ENCODE peak calls at places on chromosomes 12 and 14, in ten cellular contexts. Z is transverse colon, O is upper lobe of left lung, S is tibial nerve, A is ovary, B is H1, R is heart left ventricle, E is HCT116, W is esophagus squamous epithelium, N is A549. T is an unnamed sample. For H3K4me1, the result is how much of the 10 kb centered on the place peaks cover.

GRCh38 chr12:53427905-53428594 is 4.4 kb downstream of the AMHR2 start:
- DNase-seq in E (peak), Z (no peak), O (no peak), N (peak), R (no peak), S (no peak), B (no peak), A (no peak), W (no peak), T (no peak)

GRCh38 chr12:26287666-26288408 is 92.5 kb downstream of the SSPN start:
- DNase-seq in Z (no peak), B (no peak), S (no peak), A (no peak), E (no peak), W (no peak), N (no peak), R (peak), O (peak), T (no peak)

GRCh38 chr14:48936881-48937280 is 649.3 kb downstream of the RPS29 start:
- DNase-seq in W (no peak), O (no peak), A (no peak), B (no peak), S (no peak), E (no peak), Z (no peak), N (no peak), R (no peak), T (no peak)

GRCh38 chr14:77721437-77721836 is 13.5 kb downstream of the SLIRP start:
- DNase-seq in O (no peak), N (no peak), Z (no peak), E (no peak), B (no peak), W (no peak), A (no peak), R (no peak), S (no peak), T (no peak)

GRCh38 chr12:105814283-105814682 is 324.5 kb downstream of the NUAK1 start:
- DNase-seq in B (no peak), E (no peak), O (no peak), S (no peak), W (no peak), A (no peak), R (no peak), N (no peak), Z (no peak), T (no peak)

GRCh38 chr12:47837190-47838171 is 17.8 kb upstream of the HDAC7 start:
- DNase-seq in W (no peak), E (peak), B (peak), R (peak), O (no peak), S (peak), Z (peak), A (peak), N (peak), T (peak)

GRCh38 chr12:26783791-26784379 is 49.1 kb downstream of the ITPR2 start:
- DNase-seq in N (no peak), O (no peak), E (no peak), S (no peak), Z (no peak), B (no peak), W (no peak), A (no peak), R (no peak), T (no peak)

GRCh38 chr12:86663173-86663572 is 407.0 kb upstream of the MGAT4C start:
- DNase-seq in N (no peak), B (no peak), E (no peak), O (no peak), S (no peak), Z (no peak), A (no peak), W (no peak), R (no peak), T (no peak)

GRCh38 chr12:90037740-90038139 is 329.1 kb upstream of the ATP2B1 start:
- DNase-seq in B (no peak), E (no peak), W (no peak), A (no peak), R (no peak), Z (no peak), O (no peak), N (no peak), S (no peak), T (no peak)

GRCh38 chr12:92478692-92479091 is 224.1 kb upstream of the PLEKHG7 start:
- DNase-seq in B (no peak), R (no peak), O (no peak), S (no peak), A (no peak), Z (no peak), N (no peak), W (no peak), E (no peak), T (no peak)

GRCh38 chr12:52019123-52019770 is 12.5 kb downstream of the TAMALIN start:
- DNase-seq in S (no peak), W (no peak), O (no peak), N (no peak), Z (no peak), E (no peak), R (no peak), B (no peak), A (no peak), T (no peak)

GRCh38 chr14:87810711-87811110 is 182.3 kb downstream of the GALC start:
- DNase-seq in N (peak), S (no peak), Z (no peak), O (no peak), E (no peak), B (no peak), A (no peak), W (no peak), R (no peak), T (no peak)

GRCh38 chr12:118536306-118536900 is 160.0 kb downstream of the SUDS3 start:
- DNase-seq in B (no peak), S (no peak), N (no peak), E (no peak), R (no peak), O (no peak), Z (no peak), A (no peak), W (no peak), T (no peak)

GRCh38 chr12:116979109-116979508 is 68.4 kb downstream of the FBXW8 start:
- DNase-seq in E (no peak), N (no peak), W (no peak), A (no peak), Z (no peak), B (no peak), S (no peak), O (no peak), R (no peak), T (no peak)

GRCh38 chr12:79547735-79548347 is 142.9 kb downstream of the PAWR start:
- DNase-seq in E (peak), R (no peak), N (peak), O (no peak), A (peak), B (no peak), Z (peak), W (no peak), S (no peak), T (no peak)

GRCh38 chr14:69713127-69713800 is 53.7 kb upstream of the SRSF5 start:
- DNase-seq in Z (peak), R (no peak), E (no peak), N (no peak), S (no peak), A (no peak), W (no peak), B (peak), O (no peak), T (no peak)

GRCh38 chr12:98465950-98466349 is 49.4 kb upstream of the TMPO start:
- DNase-seq in B (no peak), O (no peak), N (no peak), A (no peak), Z (no peak), E (no peak), R (no peak), W (no peak), S (no peak), T (no peak)

GRCh38 chr12:123075092-123075491 is 75.8 kb downstream of the PITPNM2 start:
- DNase-seq in N (no peak), E (no peak), A (peak), Z (no peak), O (no peak), R (no peak), S (peak), B (no peak), W (no peak), T (no peak)

GRCh38 chr12:116642683-116643082 is 83.5 kb downstream of the MAP1LC3B2 start:
- DNase-seq in W (no peak), S (no peak), R (no peak), O (no peak), B (no peak), Z (no peak), N (no peak), E (no peak), A (no peak), T (no peak)

GRCh38 chr14:100529561-100530031 is 57.6 kb downstream of the BEGAIN start:
- DNase-seq in N (no peak), E (no peak), Z (no peak), R (no peak), O (peak), S (no peak), W (no peak), B (no peak), A (no peak), T (peak)

GRCh38 chr12:113650476-113650875 is 178.8 kb upstream of the LHX5 start:
- DNase-seq in N (no peak), W (no peak), O (no peak), E (no peak), S (no peak), B (no peak), R (no peak), A (no peak), Z (no peak), T (no peak)

GRCh38 chr14:97459180-97459579 is 662.0 kb downstream of the VRK1 start:
- DNase-seq in E (no peak), R (no peak), S (no peak), W (no peak), Z (no peak), N (no peak), A (no peak), B (no peak), O (no peak), T (no peak)

GRCh38 chr12:29149691-29150382 is 759 bp downstream of the FAR2 start:
- DNase-seq in A (no peak), R (peak), O (peak), E (no peak), N (no peak), W (no peak), Z (peak), S (no peak), B (peak), T (no peak)

GRCh38 chr14:91660790-91661189 is 71.1 kb downstream of the CATSPERB start:
- DNase-seq in Z (no peak), W (no peak), N (no peak), R (no peak), E (no peak), B (no peak), S (no peak), O (no peak), A (no peak), T (no peak)

GRCh38 chr14:68789798-68790655 is 2.8 kb downstream of the ZFP36L1 start:
- DNase-seq in E (no peak), A (no peak), S (no peak), N (peak), B (peak), W (no peak), R (peak), O (peak), Z (peak), T (no peak)

GRCh38 chr12:57904848-57905811 is 36.2 kb upstream of the ATP23 start:
- DNase-seq in W (peak), N (peak), S (peak), B (peak), O (no peak), A (peak), R (peak), E (peak), Z (peak), T (peak)

GRCh38 chr12:48185181-48185919 is 1.9 kb downstream of the CCDC184 start:
- DNase-seq in W (no peak), Z (no peak), A (no peak), R (no peak), E (no peak), B (peak), O (no peak), N (no peak), S (no peak), T (no peak)

GRCh38 chr12:132827763-132828703 is 636 bp downstream of the GOLGA3 start:
- DNase-seq in Z (peak), O (no peak), W (no peak), N (peak), S (no peak), B (no peak), A (peak), E (no peak), R (peak), T (peak)

DNA sequence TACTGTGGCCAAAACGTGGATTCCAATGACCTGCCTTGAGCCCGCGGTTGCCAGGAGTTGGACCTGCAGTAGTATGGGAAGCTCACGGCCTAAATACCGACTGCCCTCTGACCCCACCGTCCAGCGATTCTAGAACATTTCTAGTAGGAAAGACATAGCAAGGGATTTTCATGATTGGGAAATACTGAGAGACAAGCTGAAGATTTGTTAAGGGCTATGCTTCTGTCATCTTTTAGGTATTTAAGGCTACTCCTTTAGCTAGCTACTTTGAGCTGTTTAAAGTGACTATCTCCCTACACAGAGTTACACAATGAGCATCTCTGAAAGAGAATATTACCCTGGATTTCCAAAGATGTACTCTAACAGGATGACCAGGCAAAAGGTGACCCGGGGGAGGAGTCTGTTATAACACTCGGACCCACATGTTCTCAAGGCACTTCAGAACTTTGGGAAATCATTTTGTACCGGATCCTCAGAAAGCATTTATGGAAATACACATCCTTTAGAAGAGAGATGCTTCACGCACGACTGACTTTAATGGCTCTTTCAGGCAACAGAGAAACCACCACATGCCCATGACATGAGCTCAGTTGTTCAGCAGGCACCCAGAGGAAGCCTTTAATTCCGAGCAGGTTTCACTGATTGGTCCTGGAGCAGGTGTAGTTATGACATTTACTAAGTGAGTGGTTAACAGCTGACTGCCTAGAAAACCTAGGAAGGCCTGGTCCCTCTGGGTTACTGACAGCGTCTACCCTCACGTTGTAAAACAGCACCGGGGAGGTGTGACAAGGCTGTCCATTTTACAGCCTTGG is 4.2 kb downstream of the BAG5 start:
- DNase-seq in B (no peak), N (no peak), O (no peak), A (no peak), W (no peak), R (no peak), S (no peak), E (no peak), Z (no peak), T (no peak)
- H3K4me1 ChIP-seq in B (under half), N (under half), O (under half), A (under half), W (under half), R (half or more), S (half or more), E (under half), Z (under half), T (half or more)

GRCh38 chr14:79331820-79332219 is 879.5 kb downstream of the DIO2 start:
- DNase-seq in E (no peak), S (no peak), W (no peak), O (no peak), B (no peak), Z (no peak), R (no peak), N (no peak), A (no peak), T (no peak)
- TF ChIP-seq CTCF in E (no peak), S (no peak), W (no peak), O (no peak), B (no peak), Z (no peak), R (no peak), N (no peak), A (no peak), T (no peak)

GRCh38 chr12:104604070-104604994 is 147.6 kb downstream of the CHST11 start:
- DNase-seq in Z (peak), B (no peak), R (peak), E (peak), W (no peak), O (no peak), N (peak), S (peak), A (peak), T (peak)
- TF ChIP-seq POLR2A in Z (no peak), B (no peak), R (no peak), E (no peak), W (no peak), O (no peak), N (no peak), S (no peak), A (no peak), T (no peak)

GRCh38 chr12:108855284-108856169 is 1.9 kb downstream of the SSH1 start:
- DNase-seq in N (no peak), R (no peak), B (no peak), W (no peak), Z (no peak), O (no peak), S (no peak), A (no peak), E (no peak), T (no peak)
- H3K4me1 ChIP-seq in N (half or more), R (half or more), B (under half), W (under half), Z (half or more), O (half or more), S (half or more), A (under half), E (half or more), T (half or more)

GRCh38 chr12:12032260-12032761 is 38.4 kb upstream of the BCL2L14 start:
- DNase-seq in N (no peak), R (no peak), S (no peak), E (no peak), Z (peak), O (peak), A (no peak), B (peak), W (no peak), T (no peak)

GRCh38 chr12:12035229-12035628 is 35.5 kb upstream of the BCL2L14 start:
- DNase-seq in B (no peak), Z (no peak), E (no peak), N (no peak), W (no peak), S (no peak), R (no peak), A (no peak), O (no peak), T (no peak)

GRCh38 chr12:12034344-12034743 is 36.4 kb upstream of the BCL2L14 start:
- DNase-seq in N (no peak), O (no peak), S (no peak), B (no peak), Z (no peak), W (no peak), A (no peak), E (no peak), R (no peak), T (no peak)

GRCh38 chr12:12032771-12033588 is 37.8 kb upstream of the BCL2L14 start:
- DNase-seq in A (peak), S (peak), N (peak), R (peak), B (peak), W (peak), E (peak), Z (peak), O (no peak), T (peak)

DNA sequence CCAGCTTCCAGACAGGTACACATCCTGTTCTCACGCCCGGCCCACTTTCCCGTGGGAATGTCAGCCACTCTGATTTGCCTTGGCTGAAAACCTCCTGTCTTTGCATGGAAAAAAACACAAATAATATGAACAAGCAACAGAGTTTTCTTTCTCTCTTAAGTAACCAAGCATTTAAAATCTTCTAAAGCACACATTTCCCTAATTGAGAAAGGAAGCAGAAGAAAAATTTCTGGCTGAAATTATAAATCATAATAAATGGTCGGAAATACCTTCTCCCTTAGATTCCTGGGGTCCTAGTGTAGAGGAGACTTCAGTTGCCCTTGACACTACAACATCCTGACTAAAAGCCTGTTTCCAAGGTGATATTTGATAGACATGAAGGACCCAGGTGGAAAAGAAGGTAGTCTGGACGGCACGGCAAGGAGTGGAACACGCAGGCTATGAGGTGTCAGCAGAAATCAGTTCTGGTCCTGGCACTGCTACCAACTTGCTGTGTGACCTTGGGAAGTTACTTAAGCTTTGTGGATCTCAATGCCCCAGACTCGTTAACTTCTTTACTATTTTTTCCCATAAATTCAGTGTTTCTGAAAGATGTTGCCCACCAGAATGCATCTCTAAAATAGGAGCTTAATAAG is 37.0 kb upstream of the BCL2L14 start:
- DNase-seq in S (no peak), R (no peak), Z (no peak), O (no peak), W (no peak), E (no peak), N (no peak), A (no peak), B (peak), T (no peak)
- TF ChIP-seq CTCF in S (no peak), R (no peak), Z (no peak), O (no peak), W (no peak), E (no peak), N (no peak), A (no peak), B (no peak), T (no peak)

GRCh38 chr14:34713681-34714319 is 593 bp downstream of the CFL2 start:
- DNase-seq in B (no peak), N (peak), E (no peak), Z (peak), R (peak), O (no peak), W (no peak), S (no peak), A (no peak), T (no peak)

GRCh38 chr14:34715108-34715863 is 893 bp upstream of the CFL2 start:
- DNase-seq in Z (no peak), B (no peak), W (no peak), E (no peak), S (no peak), A (no peak), O (no peak), N (no peak), R (no peak), T (no peak)

GRCh38 chr14:34711808-34712712 is 2.3 kb downstream of the CFL2 start:
- DNase-seq in O (no peak), Z (no peak), E (no peak), B (no peak), S (no peak), W (no peak), A (no peak), N (no peak), R (no peak), T (no peak)

GRCh38 chr14:34713122-34713680 is 1.2 kb downstream of the CFL2 start:
- DNase-seq in S (no peak), R (no peak), E (no peak), B (no peak), W (no peak), A (no peak), N (no peak), O (no peak), Z (no peak), T (no peak)

DNA sequence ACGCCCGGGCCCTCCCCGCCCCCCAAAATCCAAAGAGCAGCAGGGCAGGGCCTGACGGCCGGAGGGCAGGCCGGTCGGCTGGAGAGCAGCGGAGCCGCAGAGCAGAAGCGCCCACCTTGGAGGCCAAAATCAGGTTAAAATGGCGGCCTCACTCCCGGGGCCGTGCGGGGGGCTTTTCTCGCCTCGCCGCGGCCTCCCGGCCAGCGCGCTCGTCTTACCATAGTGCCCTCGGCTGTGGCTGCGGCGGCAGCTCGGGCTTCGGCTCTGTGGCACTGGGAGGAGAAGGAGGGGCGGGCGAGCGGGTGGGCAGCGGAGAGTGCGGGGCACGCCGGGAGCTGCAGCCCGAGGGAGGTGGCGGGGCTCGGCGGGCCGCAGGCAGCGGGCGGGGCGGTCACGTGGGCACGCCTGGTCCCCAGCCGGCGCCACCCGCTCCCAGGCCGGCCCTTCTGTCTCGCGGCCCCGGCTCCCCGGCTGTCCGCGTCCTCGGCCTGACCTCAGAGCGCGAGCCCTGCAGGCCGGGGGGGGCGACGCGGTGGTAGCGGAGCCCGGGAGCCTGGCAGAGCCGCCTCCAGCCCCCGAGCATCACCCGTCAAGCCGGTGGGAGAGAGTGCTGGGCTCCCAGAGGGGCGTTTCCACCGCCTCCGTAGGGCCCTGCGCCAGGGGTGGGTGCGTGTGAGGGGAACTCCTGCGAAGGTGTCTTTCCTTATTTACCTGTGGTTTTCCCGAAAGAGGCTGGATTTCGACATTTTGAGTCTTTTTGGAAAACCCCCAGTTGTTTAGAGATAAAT is at the start of gene CFL2:
- DNase-seq in Z (peak), A (peak), B (peak), S (peak), E (peak), W (peak), O (peak), R (peak), N (peak), T (peak)
- TF ChIP-seq POLR2A in Z (peak), A (peak), B (peak), S (peak), E (no peak), W (peak), O (no peak), R (peak), N (peak), T (peak)

GRCh38 chr14:73776194-73776537 is 62.0 kb upstream of the PNMA1 start:
- DNase-seq in Z (no peak), B (no peak), S (no peak), N (no peak), W (no peak), O (no peak), R (no peak), E (no peak), A (no peak), T (no peak)
- H3K4me1 ChIP-seq in Z (half or more), B (under half), S (half or more), N (under half), W (under half), O (half or more), R (half or more), E (under half), A (under half), T (half or more)

T was measured in suprapubic skin.